ENCODE peak calls at places on chromosomes 7 and 10, in five cellular contexts. W, K, N, L and O are unnamed samples.
A peak's percentile ranks its signal among the peaks of the same experiment; 100 is the strongest.

GRCh38 chr10:106134326-106135000 is 1030.0 kb downstream of the SORCS1 start:
- DNase-seq in K (no peak), W (no peak), L (no peak), N (no peak), O (no peak)

GRCh38 chr7:112236597-112236996 is 30.1 kb downstream of the ZNF277 start:
- DNase-seq in W (no peak), N (no peak), K (no peak), L (no peak), O (no peak)

GRCh38 chr7:95596183-95597135 is at the start of gene PDK4:
- DNase-seq in K (peak; percentile 82), W (no peak), N (peak; percentile 87), L (peak; percentile 98), O (no peak)

GRCh38 chr10:121165276-121165675 is 314.1 kb downstream of the WDR11 start:
- DNase-seq in N (no peak), W (no peak), K (no peak), L (no peak), O (no peak)

GRCh38 chr7:151062399-151063211 is 3.2 kb downstream of the SLC4A2 start:
- DNase-seq in L (no peak), W (no peak), N (peak; percentile 75), K (peak; percentile 72), O (no peak)

GRCh38 chr10:101897633-101898032 is 54.0 kb upstream of the KCNIP2 start:
- DNase-seq in N (peak; percentile 26), K (peak; percentile 57), L (no peak), W (no peak), O (no peak)

GRCh38 chr7:50492770-50493519 is 42.8 kb upstream of the FIGNL1 start:
- DNase-seq in L (no peak), W (no peak), K (no peak), N (no peak), O (no peak)

GRCh38 chr7:30971840-30972563 is 8.2 kb downstream of the GHRHR start:
- DNase-seq in K (no peak), L (no peak), W (no peak), N (no peak), O (no peak)

GRCh38 chr10:96495544-96495943 is 18.2 kb downstream of the TLL2 start:
- DNase-seq in L (no peak), K (no peak), W (no peak), N (no peak), O (no peak)

GRCh38 chr10:96488161-96488935 is 25.4 kb downstream of the TLL2 start:
- DNase-seq in N (peak; percentile 8), L (no peak), K (no peak), W (no peak), O (no peak)

GRCh38 chr10:96493871-96494525 is 19.7 kb downstream of the TLL2 start:
- DNase-seq in K (no peak), N (no peak), L (no peak), W (no peak), O (no peak)

GRCh38 chr10:96493254-96493653 is 20.5 kb downstream of the TLL2 start:
- DNase-seq in N (no peak), L (no peak), K (no peak), W (no peak), O (no peak)

DNA sequence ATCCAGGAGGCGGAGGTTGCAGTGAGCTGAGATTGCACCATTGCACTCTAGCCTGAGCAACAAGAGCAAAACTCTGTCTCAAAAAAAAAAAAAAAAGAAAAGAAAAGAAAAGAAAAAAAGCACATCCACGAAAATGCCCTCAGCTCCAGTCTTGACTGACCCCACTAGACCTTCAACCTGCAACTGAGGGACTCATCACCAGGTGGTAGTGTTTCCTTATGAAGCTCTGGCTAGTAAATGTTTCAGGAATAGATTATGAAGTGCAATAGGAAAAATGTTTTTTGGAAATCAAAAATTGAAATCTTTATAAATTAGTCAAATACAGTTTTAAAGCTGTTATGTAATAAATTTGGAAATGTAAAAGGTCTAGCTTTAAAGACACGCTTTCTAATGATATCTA is 22.4 kb downstream of the TLL2 start:
- DNase-seq in L (no peak), W (peak; percentile 19), N (peak; percentile 7), K (no peak), O (no peak)
- TF ChIP-seq CTCF in L (no peak), W (peak; percentile 65), N (peak; percentile 9), K (no peak), O (peak; percentile 7)

DNA sequence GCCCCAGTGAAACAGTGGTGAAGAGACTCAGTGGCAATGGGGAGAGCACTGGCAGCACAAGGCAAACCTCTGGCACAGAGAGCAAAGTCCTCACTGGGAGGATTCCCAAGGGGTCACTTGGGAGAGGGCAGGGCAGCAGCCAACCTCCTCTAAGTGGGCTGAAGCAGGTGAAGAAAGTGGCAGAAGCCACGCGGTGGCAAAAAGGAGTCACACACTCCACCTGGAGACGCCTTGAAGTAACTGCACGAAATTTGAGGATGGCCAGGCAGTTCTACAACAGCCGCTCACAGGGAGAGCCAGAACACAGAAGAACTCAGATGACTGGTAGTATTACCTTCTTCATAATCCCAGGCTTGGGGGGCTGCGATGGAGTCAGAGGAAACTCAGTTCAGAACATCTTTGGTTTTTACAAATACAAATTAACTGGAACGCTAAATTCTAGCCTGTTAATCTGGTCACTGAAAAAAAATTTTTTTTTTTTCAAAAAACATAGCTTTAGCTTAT is 603 bp upstream of the IL6 start:
- DNase-seq in N (peak; percentile 83), L (peak; percentile 66), W (peak; percentile 70), K (peak; percentile 88), O (peak; percentile 76)
- TF ChIP-seq CTCF in N (peak; percentile 59), L (no peak), W (peak; percentile 82), K (peak; percentile 68), O (peak; percentile 34)

GRCh38 chr10:88230251-88230650 is 352.9 kb downstream of the RNLS start:
- DNase-seq in L (no peak), N (no peak), W (no peak), K (no peak), O (no peak)

GRCh38 chr10:88227342-88228018 is 355.6 kb downstream of the RNLS start:
- DNase-seq in L (no peak), N (peak; percentile 80), W (no peak), K (peak; percentile 88), O (no peak)

GRCh38 chr10:88226027-88226690 is 357.0 kb downstream of the RNLS start:
- DNase-seq in K (no peak), L (no peak), N (no peak), W (no peak), O (no peak)

GRCh38 chr10:88226891-88227290 is 356.2 kb downstream of the RNLS start:
- DNase-seq in N (peak; percentile 23), L (no peak), W (no peak), K (no peak), O (no peak)

GRCh38 chr10:88228130-88228529 is 355.0 kb downstream of the RNLS start:
- DNase-seq in W (no peak), L (no peak), N (peak; percentile 49), K (no peak), O (peak; percentile 17)
- TF ChIP-seq CTCF in W (no peak), L (no peak), N (no peak), K (no peak), O (no peak)

GRCh38 chr7:100825760-100826545 is 1.4 kb downstream of the EPHB4 start:
- DNase-seq in K (peak; percentile 84), N (peak; percentile 57), L (no peak), W (no peak), O (peak; percentile 38)
- TF ChIP-seq CTCF in K (peak; percentile 51), N (peak; percentile 29), L (no peak), W (no peak), O (no peak)

DNA sequence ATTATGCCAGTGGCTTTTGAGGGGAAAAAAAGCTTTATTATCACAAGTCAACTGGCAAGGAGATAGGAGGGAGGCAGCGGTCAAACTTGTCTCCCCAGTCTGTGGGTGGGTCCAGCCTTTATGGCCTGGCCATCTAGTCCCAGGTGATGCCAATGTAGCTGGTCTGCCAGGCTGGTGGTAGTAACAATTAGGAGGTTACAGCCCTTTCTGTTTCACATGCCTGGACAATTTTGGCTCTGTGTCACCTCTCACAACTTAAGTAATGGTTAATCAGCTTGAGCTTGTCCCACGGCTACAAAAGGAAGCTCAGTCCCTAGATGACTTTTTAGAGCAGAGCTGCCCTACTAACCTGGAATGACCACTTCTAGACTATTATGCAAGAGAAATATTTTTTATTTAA is 8.2 kb upstream of the FMC1 start:
- DNase-seq in L (no peak), K (no peak), N (no peak), W (no peak), O (no peak)
- TF ChIP-seq CTCF in L (no peak), K (no peak), N (no peak), W (no peak), O (no peak)

DNA sequence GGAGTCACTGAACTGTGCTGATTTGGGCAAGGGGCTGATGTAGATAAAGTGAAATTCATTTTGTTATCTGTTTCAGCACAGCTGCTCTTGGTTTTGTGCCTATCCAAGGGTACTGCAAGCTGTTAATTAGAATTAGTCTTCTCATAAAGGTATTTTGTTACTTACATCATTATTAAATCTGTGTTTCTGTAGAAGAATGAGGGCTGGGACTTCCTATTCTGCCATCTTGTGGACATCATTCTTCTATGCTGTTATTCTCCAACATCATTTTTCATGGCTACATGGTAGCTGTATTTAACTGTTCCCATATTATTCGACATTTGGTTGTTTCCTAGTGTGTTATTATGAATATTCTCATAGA is 76.2 kb upstream of the CCDC71L start:
- DNase-seq in K (peak; percentile 78), N (peak; percentile 66), W (peak; percentile 30), L (no peak), O (no peak)
- TF ChIP-seq CTCF in K (peak; percentile 45), N (peak; percentile 65), W (peak; percentile 59), L (no peak), O (peak; percentile 6)

GRCh38 chr10:3467052-3467906 is 294.7 kb upstream of the PITRM1 start:
- DNase-seq in N (peak; percentile 100), L (peak; percentile 96), W (no peak), K (peak; percentile 95), O (no peak)
- TF ChIP-seq CTCF in N (peak; percentile 68), L (peak; percentile 59), W (no peak), K (peak; percentile 42), O (no peak)

GRCh38 chr10:88728107-88728763 is 22.2 kb downstream of the LIPK start:
- DNase-seq in N (peak; percentile 36), W (peak; percentile 15), K (no peak), L (no peak), O (no peak)
- TF ChIP-seq CTCF in N (peak; percentile 40), W (peak; percentile 63), K (no peak), L (no peak), O (peak; percentile 28)